ENCODE peak calls at places on chromosomes 13 and 19, in nine cellular contexts. One of them, this sample, is unnamed.

GRCh38 chr19:49058592-49058991 is 1.0 kb upstream of the CGB7 start:
- DNase-seq in lung: no peak
- DNase-seq in AG04450: no peak
- DNase-seq in heart left ventricle: no peak
- DNase-seq in Panc1: no peak
- DNase-seq in IMR-90: peak; percentile 25
- DNase-seq in stomach: no peak
- DNase-seq in CD8-positive, alpha-beta T cell: no peak
- DNase-seq in upper lobe of right lung: no peak
- DNase-seq in this sample: no peak

GRCh38 chr19:49786432-49786831 is 19.6 kb downstream of the AP2A1 start:
- DNase-seq in lung: no peak
- DNase-seq in AG04450: no peak
- DNase-seq in heart left ventricle: no peak
- DNase-seq in Panc1: no peak
- DNase-seq in IMR-90: peak; percentile 53
- DNase-seq in stomach: no peak
- DNase-seq in CD8-positive, alpha-beta T cell: no peak
- DNase-seq in upper lobe of right lung: no peak
- DNase-seq in this sample: no peak

GRCh38 chr13:80957019-80957650 is 616.2 kb upstream of the SPRY2 start:
- DNase-seq in lung: no peak
- DNase-seq in AG04450: no peak
- DNase-seq in heart left ventricle: no peak
- DNase-seq in Panc1: no peak
- DNase-seq in IMR-90: no peak
- DNase-seq in stomach: no peak
- DNase-seq in CD8-positive, alpha-beta T cell: no peak
- DNase-seq in upper lobe of right lung: no peak
- DNase-seq in this sample: no peak

GRCh38 chr13:113843063-113843654 is 20.7 kb downstream of the GAS6 start:
- DNase-seq in lung: no peak
- DNase-seq in AG04450: no peak
- DNase-seq in heart left ventricle: peak; percentile 71
- DNase-seq in Panc1: no peak
- DNase-seq in IMR-90: no peak
- DNase-seq in stomach: no peak
- DNase-seq in CD8-positive, alpha-beta T cell: no peak
- DNase-seq in upper lobe of right lung: peak; percentile 61
- DNase-seq in this sample: no peak

GRCh38 chr13:113855931-113856715 is 7.8 kb downstream of the GAS6 start:
- DNase-seq in lung: no peak
- DNase-seq in AG04450: no peak
- DNase-seq in heart left ventricle: peak; percentile 63
- DNase-seq in Panc1: no peak
- DNase-seq in IMR-90: no peak
- DNase-seq in stomach: no peak
- DNase-seq in CD8-positive, alpha-beta T cell: no peak
- DNase-seq in upper lobe of right lung: no peak
- DNase-seq in this sample: no peak

GRCh38 chr13:32676242-32676641 is 90.0 kb downstream of the PDS5B start:
- DNase-seq in lung: no peak
- DNase-seq in AG04450: no peak
- DNase-seq in heart left ventricle: no peak
- DNase-seq in Panc1: no peak
- DNase-seq in IMR-90: peak; percentile 50
- DNase-seq in stomach: no peak
- DNase-seq in CD8-positive, alpha-beta T cell: no peak
- DNase-seq in upper lobe of right lung: no peak
- DNase-seq in this sample: no peak

GRCh38 chr13:36124236-36124822 is 6.9 kb downstream of the DCLK1 start:
- DNase-seq in lung: peak; percentile 46
- DNase-seq in AG04450: no peak
- DNase-seq in heart left ventricle: no peak
- DNase-seq in Panc1: no peak
- DNase-seq in IMR-90: peak; percentile 4
- DNase-seq in stomach: no peak
- DNase-seq in CD8-positive, alpha-beta T cell: no peak
- DNase-seq in upper lobe of right lung: no peak
- DNase-seq in this sample: no peak

GRCh38 chr19:48194041-48194871 is 23.8 kb downstream of the ZSWIM9 start:
- DNase-seq in lung: no peak
- DNase-seq in AG04450: no peak
- DNase-seq in heart left ventricle: no peak
- DNase-seq in Panc1: no peak
- DNase-seq in IMR-90: peak; percentile 7
- DNase-seq in stomach: no peak
- DNase-seq in CD8-positive, alpha-beta T cell: peak; percentile 44
- DNase-seq in upper lobe of right lung: no peak
- DNase-seq in this sample: no peak

GRCh38 chr13:97726664-97727235 is 226.7 kb upstream of the IPO5 start:
- DNase-seq in lung: peak; percentile 45
- DNase-seq in AG04450: no peak
- DNase-seq in heart left ventricle: no peak
- DNase-seq in Panc1: no peak
- DNase-seq in IMR-90: no peak
- DNase-seq in stomach: no peak
- DNase-seq in CD8-positive, alpha-beta T cell: no peak
- DNase-seq in upper lobe of right lung: no peak
- DNase-seq in this sample: no peak

GRCh38 chr13:36718146-36718545 is 44.3 kb downstream of the SERTM1 start:
- DNase-seq in lung: no peak
- DNase-seq in AG04450: no peak
- DNase-seq in heart left ventricle: no peak
- DNase-seq in Panc1: no peak
- DNase-seq in IMR-90: peak; percentile 3
- DNase-seq in stomach: no peak
- DNase-seq in CD8-positive, alpha-beta T cell: no peak
- DNase-seq in upper lobe of right lung: no peak
- DNase-seq in this sample: no peak

GRCh38 chr19:38975214-38975860 is at the start of gene FBXO17:
- DNase-seq in lung: peak; percentile 32
- DNase-seq in AG04450: no peak
- DNase-seq in heart left ventricle: peak; percentile 75
- DNase-seq in Panc1: peak; percentile 81
- DNase-seq in IMR-90: peak; percentile 63
- DNase-seq in stomach: peak; percentile 44
- DNase-seq in CD8-positive, alpha-beta T cell: no peak
- DNase-seq in upper lobe of right lung: peak; percentile 76
- DNase-seq in this sample: no peak

GRCh38 chr19:7637374-7638256 is 705 bp downstream of the STXBP2 start:
- DNase-seq in lung: peak; percentile 74
- DNase-seq in AG04450: no peak
- DNase-seq in heart left ventricle: peak; percentile 79
- DNase-seq in Panc1: no peak
- DNase-seq in IMR-90: no peak
- DNase-seq in stomach: peak; percentile 73
- DNase-seq in CD8-positive, alpha-beta T cell: no peak
- DNase-seq in upper lobe of right lung: peak; percentile 88
- DNase-seq in this sample: no peak

GRCh38 chr19:29843180-29844051 is 31.6 kb downstream of the CCNE1 start:
- DNase-seq in lung: peak; percentile 32
- DNase-seq in AG04450: no peak
- DNase-seq in heart left ventricle: no peak
- DNase-seq in Panc1: no peak
- DNase-seq in IMR-90: no peak
- DNase-seq in stomach: no peak
- DNase-seq in CD8-positive, alpha-beta T cell: peak; percentile 7
- DNase-seq in upper lobe of right lung: peak; percentile 68
- DNase-seq in this sample: no peak

GRCh38 chr13:57632276-57633140 is 964 bp downstream of the PCDH17 start:
- DNase-seq in lung: no peak
- DNase-seq in AG04450: no peak
- DNase-seq in heart left ventricle: peak; percentile 64
- DNase-seq in Panc1: no peak
- DNase-seq in IMR-90: no peak
- DNase-seq in stomach: no peak
- DNase-seq in CD8-positive, alpha-beta T cell: no peak
- DNase-seq in upper lobe of right lung: peak; percentile 60
- DNase-seq in this sample: no peak

GRCh38 chr19:310141-310651 is 19.0 kb upstream of the PLPP2 start:
- DNase-seq in lung: no peak
- DNase-seq in AG04450: peak; percentile 20
- DNase-seq in heart left ventricle: no peak
- DNase-seq in Panc1: no peak
- DNase-seq in IMR-90: no peak
- DNase-seq in stomach: peak; percentile 21
- DNase-seq in CD8-positive, alpha-beta T cell: no peak
- DNase-seq in upper lobe of right lung: peak; percentile 56
- DNase-seq in this sample: no peak

GRCh38 chr19:41352279-41352608 is 1.5 kb downstream of the TGFB1 start:
- DNase-seq in lung: no peak
- DNase-seq in AG04450: no peak
- DNase-seq in heart left ventricle: no peak
- DNase-seq in Panc1: no peak
- DNase-seq in IMR-90: no peak
- DNase-seq in stomach: no peak
- DNase-seq in CD8-positive, alpha-beta T cell: no peak
- DNase-seq in upper lobe of right lung: no peak
- DNase-seq in this sample: no peak

GRCh38 chr13:43780666-43781065 is 6.1 kb downstream of the ENOX1 start:
- DNase-seq in lung: no peak
- DNase-seq in AG04450: no peak
- DNase-seq in heart left ventricle: no peak
- DNase-seq in Panc1: no peak
- DNase-seq in IMR-90: no peak
- DNase-seq in stomach: no peak
- DNase-seq in CD8-positive, alpha-beta T cell: no peak
- DNase-seq in upper lobe of right lung: no peak
- DNase-seq in this sample: no peak

GRCh38 chr19:345320-345879 is 804 bp upstream of the MIER2 start:
- DNase-seq in lung: no peak
- DNase-seq in AG04450: no peak
- DNase-seq in heart left ventricle: peak; percentile 24
- DNase-seq in Panc1: no peak
- DNase-seq in IMR-90: no peak
- DNase-seq in stomach: no peak
- DNase-seq in CD8-positive, alpha-beta T cell: no peak
- DNase-seq in upper lobe of right lung: no peak
- DNase-seq in this sample: no peak

DNA sequence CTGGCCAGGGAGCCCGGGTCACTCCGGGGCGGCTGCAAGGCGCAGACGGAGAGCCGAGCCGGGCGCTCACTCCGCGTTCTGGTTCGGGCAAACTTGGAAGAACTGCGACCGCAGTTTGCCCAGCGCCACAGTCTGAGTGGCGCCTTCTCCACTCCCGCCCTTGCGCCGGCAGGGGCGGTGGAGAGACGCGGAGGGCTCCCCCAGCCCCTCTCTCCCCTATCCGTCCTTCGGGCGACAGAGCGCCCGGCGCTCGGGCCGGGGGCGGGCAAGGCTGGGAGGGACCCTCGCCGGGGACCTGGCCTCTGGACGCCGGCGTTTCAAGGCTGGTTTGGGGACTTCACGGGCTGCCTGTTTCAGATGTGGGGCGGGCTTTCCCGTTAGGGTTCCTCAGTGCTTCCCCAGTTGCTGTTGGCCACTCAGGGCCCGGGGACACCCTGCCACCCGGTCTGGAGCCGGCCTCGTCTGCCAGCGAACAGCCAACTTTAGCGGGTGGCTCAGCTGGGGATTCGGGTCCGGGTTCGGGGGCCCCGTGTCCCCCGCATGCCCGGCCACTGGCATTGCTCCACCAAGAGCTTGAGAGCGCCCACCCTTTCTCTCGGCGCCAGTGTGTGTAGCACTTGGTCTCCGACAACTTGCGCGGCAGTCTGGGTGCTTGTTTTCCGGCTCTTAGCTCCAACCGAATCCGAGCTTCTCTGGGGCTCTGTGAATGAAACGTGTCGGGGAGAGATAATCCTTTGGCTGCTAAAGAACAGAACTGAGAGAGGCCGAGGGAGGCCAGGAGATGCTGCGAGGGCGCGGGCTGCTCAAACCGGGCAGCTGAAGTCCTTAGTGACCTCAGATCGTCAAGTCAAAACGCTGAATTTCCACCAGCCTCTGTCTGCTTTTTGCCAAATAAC is 1.5 kb downstream of the GPC6 start:
- DNase-seq in lung: no peak
- DNase-seq in AG04450: no peak
- DNase-seq in heart left ventricle: no peak
- DNase-seq in Panc1: no peak
- DNase-seq in IMR-90: peak; percentile 87
- DNase-seq in stomach: peak; percentile 28
- DNase-seq in CD8-positive, alpha-beta T cell: no peak
- DNase-seq in upper lobe of right lung: peak; percentile 72
- DNase-seq in this sample: no peak
- TF ChIP-seq CTCF in lung: no peak
- TF ChIP-seq CTCF in AG04450: peak; percentile 73
- TF ChIP-seq CTCF in heart left ventricle: peak; percentile 11
- TF ChIP-seq CTCF in Panc1: peak; percentile 22
- TF ChIP-seq CTCF in IMR-90: peak; percentile 63
- TF ChIP-seq CTCF in stomach: no peak
- TF ChIP-seq CTCF in CD8-positive, alpha-beta T cell: no peak
- TF ChIP-seq CTCF in upper lobe of right lung: peak; percentile 33
- TF ChIP-seq CTCF in this sample: no peak

GRCh38 chr19:14138576-14139265 is 2.3 kb upstream of the ASF1B start:
- DNase-seq in lung: peak; percentile 64
- DNase-seq in AG04450: no peak
- DNase-seq in heart left ventricle: no peak
- DNase-seq in Panc1: no peak
- DNase-seq in IMR-90: peak; percentile 78
- DNase-seq in stomach: no peak
- DNase-seq in CD8-positive, alpha-beta T cell: no peak
- DNase-seq in upper lobe of right lung: no peak
- DNase-seq in this sample: no peak
- H3K27ac ChIP-seq in lung: peak overlapping the region; percentile 70
- H3K27ac ChIP-seq in AG04450: peak overlapping the region; percentile 77
- H3K27ac ChIP-seq in heart left ventricle: peak overlapping the region; percentile 6
- H3K27ac ChIP-seq in Panc1: peak overlapping the region; percentile 81
- H3K27ac ChIP-seq in IMR-90: peak overlapping the region; percentile 60
- H3K27ac ChIP-seq in stomach: peak overlapping the region; percentile 97
- H3K27ac ChIP-seq in CD8-positive, alpha-beta T cell: no peak overlapping the region
- H3K27ac ChIP-seq in upper lobe of right lung: peak overlapping the region; percentile 91
- H3K27ac ChIP-seq in this sample: no peak overlapping the region

GRCh38 chr19:12837225-12837624 is 1.1 kb upstream of the MAST1 start:
- DNase-seq in lung: no peak
- DNase-seq in AG04450: no peak
- DNase-seq in heart left ventricle: no peak
- DNase-seq in Panc1: no peak
- DNase-seq in IMR-90: no peak
- DNase-seq in stomach: no peak
- DNase-seq in CD8-positive, alpha-beta T cell: no peak
- DNase-seq in upper lobe of right lung: no peak
- DNase-seq in this sample: no peak
- H3K27me3 ChIP-seq in lung: no peaks in the 10 kb centered on the region
- H3K27me3 ChIP-seq in AG04450: peaks cover 82% of the 10 kb centered on the region
- H3K27me3 ChIP-seq in heart left ventricle: peaks cover 98% of the 10 kb centered on the region
- H3K27me3 ChIP-seq in Panc1: no peaks in the 10 kb centered on the region
- H3K27me3 ChIP-seq in IMR-90: peaks cover 70% of the 10 kb centered on the region
- H3K27me3 ChIP-seq in stomach: peaks cover 100% of the 10 kb centered on the region
- H3K27me3 ChIP-seq in CD8-positive, alpha-beta T cell: peaks cover 69% of the 10 kb centered on the region
- H3K27me3 ChIP-seq in upper lobe of right lung: peaks cover 96% of the 10 kb centered on the region
- H3K27me3 ChIP-seq in this sample: peaks cover 91% of the 10 kb centered on the region

DNA sequence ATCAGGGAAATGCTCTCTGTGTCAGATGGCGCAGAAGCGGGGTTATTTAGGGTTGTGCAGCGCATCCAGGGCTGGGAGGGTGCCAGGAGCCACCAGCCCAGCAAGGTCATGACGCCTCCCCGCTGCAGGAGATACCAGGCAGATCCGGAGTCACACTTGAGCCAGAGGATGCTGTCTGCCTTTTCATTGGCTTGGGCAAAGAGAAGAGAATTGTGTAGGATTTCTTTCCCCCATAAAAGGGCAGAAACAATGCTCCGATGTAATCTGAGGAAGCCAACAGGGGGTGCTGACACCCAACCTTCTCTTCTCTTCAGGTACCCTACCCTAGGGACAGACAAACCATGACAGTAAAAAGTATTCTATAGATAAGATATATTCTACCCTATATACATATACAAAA is 346.4 kb downstream of the TSHZ3 start:
- DNase-seq in lung: no peak
- DNase-seq in AG04450: no peak
- DNase-seq in heart left ventricle: no peak
- DNase-seq in Panc1: no peak
- DNase-seq in IMR-90: no peak
- DNase-seq in stomach: no peak
- DNase-seq in CD8-positive, alpha-beta T cell: no peak
- DNase-seq in upper lobe of right lung: no peak
- DNase-seq in this sample: no peak
- TF ChIP-seq CTCF in lung: no peak
- TF ChIP-seq CTCF in AG04450: peak; percentile 22
- TF ChIP-seq CTCF in heart left ventricle: no peak
- TF ChIP-seq CTCF in Panc1: peak; percentile 14
- TF ChIP-seq CTCF in IMR-90: peak; percentile 12
- TF ChIP-seq CTCF in stomach: no peak
- TF ChIP-seq CTCF in CD8-positive, alpha-beta T cell: no peak
- TF ChIP-seq CTCF in upper lobe of right lung: no peak
- TF ChIP-seq CTCF in this sample: no peak

This sample was measured in CD4-positive, alpha-beta T cell.